ENCODE peak calls at places on chromosomes 16 and 17, in four cellular contexts. One of them, this sample, is unnamed.

GRCh38 chr16:89873822-89874689 is 664 bp downstream of the TCF25 start:
- DNase-seq in WTC11: peak; percentile 95
- DNase-seq in K562: peak; percentile 96
- DNase-seq in GM12878: peak; percentile 81
- DNase-seq in this sample: peak; percentile 89

GRCh38 chr17:42989146-42989545 is 8.8 kb downstream of the RUNDC1 start:
- DNase-seq in GM12878: no peak
- DNase-seq in K562: no peak
- DNase-seq in WTC11: no peak
- DNase-seq in this sample: no peak

GRCh38 chr16:76378020-76378419 is 100.8 kb downstream of the CNTNAP4 start:
- DNase-seq in WTC11: no peak
- DNase-seq in K562: no peak
- DNase-seq in GM12878: no peak
- DNase-seq in this sample: no peak

GRCh38 chr16:12435730-12436129 is 368.0 kb downstream of the CPPED1 start:
- DNase-seq in GM12878: no peak
- DNase-seq in K562: no peak
- DNase-seq in WTC11: no peak
- DNase-seq in this sample: no peak

GRCh38 chr16:90046122-90046970 is 27.1 kb upstream of the DBNDD1 start:
- DNase-seq in WTC11: peak; percentile 87
- DNase-seq in K562: peak; percentile 86
- DNase-seq in GM12878: no peak
- DNase-seq in this sample: no peak

GRCh38 chr17:77002103-77003045 is 134.2 kb downstream of the MGAT5B start:
- DNase-seq in K562: no peak
- DNase-seq in GM12878: no peak
- DNase-seq in WTC11: no peak
- DNase-seq in this sample: peak; percentile 100

GRCh38 chr17:74547736-74548135 is 1.8 kb upstream of the CD300C start:
- DNase-seq in GM12878: no peak
- DNase-seq in WTC11: no peak
- DNase-seq in K562: no peak
- DNase-seq in this sample: no peak

GRCh38 chr16:12539185-12539929 is 264.3 kb downstream of the CPPED1 start:
- DNase-seq in K562: no peak
- DNase-seq in WTC11: no peak
- DNase-seq in GM12878: peak; percentile 87
- DNase-seq in this sample: no peak

GRCh38 chr17:77649717-77650211 is 308.7 kb upstream of the TNRC6C start:
- DNase-seq in WTC11: no peak
- DNase-seq in GM12878: no peak
- DNase-seq in K562: peak; percentile 52
- DNase-seq in this sample: no peak

GRCh38 chr17:3730881-3731429 is 7.3 kb downstream of the HASPIN start:
- DNase-seq in GM12878: no peak
- DNase-seq in K562: no peak
- DNase-seq in WTC11: no peak
- DNase-seq in this sample: no peak
- TF ChIP-seq CREB1 in GM12878: no peak
- TF ChIP-seq CREB1 in K562: no peak
- TF ChIP-seq CREB1 in WTC11: no peak
- TF ChIP-seq CREB1 in this sample: no peak

GRCh38 chr16:630815-631405 is at the start of gene WFIKKN1:
- DNase-seq in GM12878: no peak
- DNase-seq in WTC11: peak; percentile 85
- DNase-seq in K562: peak; percentile 62
- DNase-seq in this sample: peak; percentile 59
- TF ChIP-seq USF2 in GM12878: no peak
- TF ChIP-seq USF2 in WTC11: no peak
- TF ChIP-seq USF2 in K562: no peak
- TF ChIP-seq USF2 in this sample: no peak

GRCh38 chr16:50680907-50681885 is at the start of gene SNX20:
- DNase-seq in GM12878: peak; percentile 63
- DNase-seq in K562: no peak
- DNase-seq in WTC11: no peak
- DNase-seq in this sample: no peak

GRCh38 chr16:50685456-50686058 is 4.4 kb upstream of the SNX20 start:
- DNase-seq in K562: no peak
- DNase-seq in WTC11: no peak
- DNase-seq in GM12878: no peak
- DNase-seq in this sample: no peak

GRCh38 chr16:50680556-50680893 is 587 bp downstream of the SNX20 start:
- DNase-seq in K562: no peak
- DNase-seq in GM12878: no peak
- DNase-seq in WTC11: no peak
- DNase-seq in this sample: no peak

GRCh38 chr16:50684823-50685455 is 3.8 kb upstream of the SNX20 start:
- DNase-seq in K562: no peak
- DNase-seq in GM12878: no peak
- DNase-seq in WTC11: no peak
- DNase-seq in this sample: no peak

DNA sequence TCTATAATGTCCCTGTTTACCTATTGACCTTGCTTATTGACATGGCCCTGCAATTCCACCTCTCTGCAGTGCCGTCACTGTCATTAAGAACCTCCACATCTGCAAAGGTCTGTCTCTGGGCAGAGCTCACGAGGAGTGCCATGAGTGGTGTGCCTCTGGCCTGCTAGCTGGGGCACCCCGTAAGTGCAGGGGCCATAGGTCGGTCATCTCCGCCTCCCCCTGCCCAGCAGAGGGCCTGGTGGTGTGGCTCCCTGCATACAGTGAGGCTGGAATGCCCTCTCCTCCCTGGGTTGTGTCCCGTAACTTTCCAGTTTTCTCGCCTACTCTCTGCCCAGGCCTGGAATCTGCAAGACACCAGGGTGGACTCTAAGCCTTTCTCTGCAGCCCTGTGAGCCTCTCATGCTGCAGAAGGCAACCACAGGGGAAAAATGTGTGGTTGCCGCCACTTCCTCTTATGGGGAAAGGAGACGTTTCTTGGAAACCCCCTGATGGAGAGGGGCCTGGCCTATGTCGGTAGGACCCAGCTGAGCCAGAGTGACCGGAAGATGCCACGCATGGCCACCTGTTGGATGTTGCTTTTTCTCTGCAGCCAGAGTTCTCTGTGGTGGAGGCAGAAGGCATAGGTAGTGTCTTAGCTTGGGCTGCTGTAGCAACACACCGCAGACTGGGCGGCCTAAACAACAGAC is 2.7 kb upstream of the SNX20 start:
- DNase-seq in GM12878: peak; percentile 87
- DNase-seq in WTC11: no peak
- DNase-seq in K562: no peak
- DNase-seq in this sample: no peak
- TF ChIP-seq CREB1 in GM12878: peak; percentile 48
- TF ChIP-seq CREB1 in WTC11: no peak
- TF ChIP-seq CREB1 in K562: no peak
- TF ChIP-seq CREB1 in this sample: no peak

DNA sequence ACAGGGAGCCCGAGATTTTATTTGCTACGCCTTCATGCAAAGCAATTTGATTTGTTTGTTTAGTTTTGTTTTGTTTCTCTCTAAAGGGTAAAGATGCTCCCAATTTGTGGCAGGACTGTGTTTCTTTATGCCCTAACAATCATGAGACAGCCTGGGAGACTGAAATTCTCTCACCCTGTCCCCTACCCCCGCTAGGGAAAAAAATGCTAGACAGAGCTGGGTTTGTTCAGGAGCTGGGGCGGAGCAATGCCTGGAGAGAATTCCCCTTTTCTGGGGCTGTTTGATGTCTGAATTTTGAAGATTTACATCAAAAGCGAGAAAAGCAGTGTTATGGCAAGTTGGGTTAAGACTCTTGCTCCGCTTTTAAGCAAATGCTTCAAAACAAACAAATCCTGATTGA is 8.4 kb downstream of the MAF start:
- DNase-seq in WTC11: no peak
- DNase-seq in GM12878: no peak
- DNase-seq in K562: no peak
- DNase-seq in this sample: no peak
- TF ChIP-seq USF2 in WTC11: no peak
- TF ChIP-seq USF2 in GM12878: no peak
- TF ChIP-seq USF2 in K562: no peak
- TF ChIP-seq USF2 in this sample: no peak

DNA sequence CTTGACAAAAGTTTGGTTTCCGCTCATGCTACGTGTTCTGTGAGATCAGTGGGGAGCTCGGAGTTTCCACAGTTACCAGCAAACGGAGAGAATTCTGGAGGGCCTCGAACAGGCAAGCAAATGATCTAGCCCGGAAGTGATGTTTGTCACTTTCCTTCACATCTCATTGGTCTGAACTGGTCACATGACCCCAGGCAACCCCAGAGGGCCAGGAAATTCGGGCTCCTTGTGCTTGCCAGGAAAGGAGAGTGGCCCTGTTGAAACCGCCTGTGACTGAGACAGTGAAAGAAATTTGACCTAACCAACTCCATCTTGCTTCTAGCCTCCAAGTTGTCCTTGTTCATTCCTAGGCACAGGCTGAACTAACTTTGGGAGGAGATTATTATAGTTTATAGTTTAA is 23.0 kb downstream of the SPPL2C start:
- DNase-seq in GM12878: no peak
- DNase-seq in K562: peak; percentile 83
- DNase-seq in WTC11: no peak
- DNase-seq in this sample: peak; percentile 20
- TF ChIP-seq CREB1 in GM12878: no peak
- TF ChIP-seq CREB1 in K562: no peak
- TF ChIP-seq CREB1 in WTC11: no peak
- TF ChIP-seq CREB1 in this sample: peak; percentile 19

GRCh38 chr17:40355123-40355803 is 9.3 kb downstream of the GJD3 start:
- DNase-seq in K562: peak; percentile 86
- DNase-seq in GM12878: no peak
- DNase-seq in WTC11: peak; percentile 96
- DNase-seq in this sample: peak; percentile 58
- TF ChIP-seq USF2 in K562: no peak
- TF ChIP-seq USF2 in GM12878: no peak
- TF ChIP-seq USF2 in WTC11: no peak
- TF ChIP-seq USF2 in this sample: no peak

DNA sequence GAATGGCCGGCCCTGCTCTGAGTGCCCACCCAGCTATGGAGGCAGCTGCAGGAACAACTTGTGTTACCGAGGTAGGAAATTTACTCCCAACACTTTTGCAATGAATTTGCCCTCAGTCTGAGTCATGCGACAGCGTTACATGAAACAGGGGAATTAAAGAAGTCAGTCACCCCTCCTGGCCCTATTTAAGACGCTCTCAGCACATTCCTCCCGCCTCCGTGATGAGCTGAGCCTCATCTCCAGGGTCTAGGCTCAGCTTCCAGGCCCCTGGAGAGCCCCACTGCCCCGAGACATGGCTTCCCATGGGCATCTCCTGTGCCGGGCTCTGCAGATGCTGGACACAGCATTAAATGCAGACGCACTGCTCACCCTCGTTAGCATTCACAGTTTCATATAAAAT is 35.0 kb downstream of the CRISPLD2 start:
- DNase-seq in WTC11: no peak
- DNase-seq in K562: no peak
- DNase-seq in GM12878: no peak
- DNase-seq in this sample: no peak
- TF ChIP-seq CREB1 in WTC11: no peak
- TF ChIP-seq CREB1 in K562: no peak
- TF ChIP-seq CREB1 in GM12878: no peak
- TF ChIP-seq CREB1 in this sample: no peak

DNA sequence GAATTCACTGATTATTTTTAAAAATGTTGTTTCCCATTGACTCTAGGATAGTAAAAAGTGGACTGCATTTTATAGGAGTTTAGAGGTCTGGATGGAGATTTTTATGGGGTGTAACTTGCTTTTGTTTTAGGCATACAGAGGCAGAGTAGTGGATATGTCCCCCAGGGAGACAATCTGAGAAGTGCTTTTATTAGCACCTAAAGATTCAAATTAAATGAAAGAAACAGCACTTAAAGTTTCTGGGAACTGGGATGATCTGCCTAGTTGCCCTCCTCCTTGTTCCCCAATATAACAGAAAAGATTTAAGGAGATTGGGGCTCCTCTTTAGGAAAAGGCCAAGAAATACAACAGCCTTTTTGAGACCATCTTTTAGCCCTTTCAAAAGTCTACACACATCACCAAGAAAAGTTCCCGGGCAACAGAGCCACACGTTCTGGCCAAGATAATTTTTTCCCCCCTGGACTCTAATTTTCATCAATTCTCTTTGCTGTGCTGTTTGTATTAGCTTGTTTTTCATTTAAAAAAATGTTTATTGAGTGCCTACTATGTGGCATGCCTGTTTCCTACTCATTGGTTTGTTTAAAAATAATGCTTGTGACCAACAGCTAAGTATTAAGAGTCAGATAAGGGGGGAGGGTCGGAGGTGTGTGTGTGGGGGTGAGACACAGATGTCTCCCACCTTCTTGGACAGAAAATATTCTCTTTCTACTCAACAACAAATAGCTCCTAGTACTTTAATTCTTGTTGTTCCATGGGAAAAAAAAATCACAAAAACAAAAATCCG is 2.4 kb upstream of the IGF2BP1 start:
- DNase-seq in WTC11: no peak
- DNase-seq in GM12878: no peak
- DNase-seq in K562: no peak
- DNase-seq in this sample: no peak
- TF ChIP-seq USF2 in WTC11: no peak
- TF ChIP-seq USF2 in GM12878: no peak
- TF ChIP-seq USF2 in K562: no peak
- TF ChIP-seq USF2 in this sample: no peak